ENCODE peak calls at places on chromosome 5, in four cellular contexts. One of them, this sample, is unnamed.

GRCh38 chr5:122999947-123000563 is 36.5 kb downstream of the PPIC start:
- DNase-seq in HEK293T: peak; percentile 59
- DNase-seq in HepG2: peak; percentile 6
- DNase-seq in GM12878: peak; percentile 40
- DNase-seq in this sample: peak; percentile 73

GRCh38 chr5:135239461-135240282 is 159.4 kb downstream of the MACROH2A1 start:
- DNase-seq in HepG2: no peak
- DNase-seq in HEK293T: no peak
- DNase-seq in GM12878: no peak
- DNase-seq in this sample: no peak

GRCh38 chr5:115351356-115352195 is 55.1 kb upstream of the CCDC112 start:
- DNase-seq in GM12878: no peak
- DNase-seq in HEK293T: no peak
- DNase-seq in HepG2: no peak
- DNase-seq in this sample: no peak

GRCh38 chr5:73111536-73111935 is 8.8 kb upstream of the TMEM171 start:
- DNase-seq in HEK293T: no peak
- DNase-seq in GM12878: no peak
- DNase-seq in HepG2: no peak
- DNase-seq in this sample: no peak

GRCh38 chr5:37837101-37838032 is 2.5 kb downstream of the GDNF start:
- DNase-seq in HepG2: no peak
- DNase-seq in GM12878: no peak
- DNase-seq in HEK293T: no peak
- DNase-seq in this sample: peak; percentile 73

GRCh38 chr5:128084228-128085167 is 932 bp downstream of the SLC12A2 start:
- DNase-seq in HEK293T: peak; percentile 30
- DNase-seq in HepG2: no peak
- DNase-seq in GM12878: no peak
- DNase-seq in this sample: peak; percentile 13

GRCh38 chr5:16489322-16489791 is 23.8 kb upstream of the ZNF622 start:
- DNase-seq in HepG2: peak; percentile 30
- DNase-seq in GM12878: no peak
- DNase-seq in HEK293T: peak; percentile 27
- DNase-seq in this sample: no peak

GRCh38 chr5:35182541-35183242 is 47.6 kb downstream of the PRLR start:
- DNase-seq in HepG2: no peak
- DNase-seq in GM12878: no peak
- DNase-seq in HEK293T: no peak
- DNase-seq in this sample: no peak

GRCh38 chr5:60066502-60066901 is 173.0 kb upstream of the PDE4D start:
- DNase-seq in HepG2: no peak
- DNase-seq in HEK293T: no peak
- DNase-seq in GM12878: no peak
- DNase-seq in this sample: no peak

GRCh38 chr5:23482642-23483041 is 24.8 kb upstream of the PRDM9 start:
- DNase-seq in HepG2: no peak
- DNase-seq in GM12878: no peak
- DNase-seq in HEK293T: no peak
- DNase-seq in this sample: no peak

GRCh38 chr5:59126665-59127354 is 543.9 kb downstream of the RAB3C start:
- DNase-seq in HepG2: no peak
- DNase-seq in GM12878: no peak
- DNase-seq in HEK293T: no peak
- DNase-seq in this sample: no peak

GRCh38 chr5:37730896-37731455 is 108.9 kb downstream of the GDNF start:
- DNase-seq in HEK293T: no peak
- DNase-seq in GM12878: no peak
- DNase-seq in HepG2: no peak
- DNase-seq in this sample: no peak

GRCh38 chr5:159878988-159879471 is 37.3 kb upstream of the ADRA1B start:
- DNase-seq in GM12878: no peak
- DNase-seq in HEK293T: peak; percentile 60
- DNase-seq in HepG2: peak; percentile 27
- DNase-seq in this sample: peak; percentile 14

GRCh38 chr5:133818031-133818431 is 150.4 kb downstream of the C5orf15 start:
- DNase-seq in GM12878: no peak
- DNase-seq in HepG2: no peak
- DNase-seq in HEK293T: no peak
- DNase-seq in this sample: no peak

GRCh38 chr5:112635276-112635675 is 102.4 kb upstream of the APC start:
- DNase-seq in HepG2: no peak
- DNase-seq in GM12878: no peak
- DNase-seq in HEK293T: no peak
- DNase-seq in this sample: no peak

GRCh38 chr5:170232786-170233185 is at the start of gene C5orf58:
- DNase-seq in HepG2: no peak
- DNase-seq in GM12878: no peak
- DNase-seq in HEK293T: no peak
- DNase-seq in this sample: peak; percentile 39

GRCh38 chr5:145925803-145926202 is 10.6 kb upstream of the SH3RF2 start:
- DNase-seq in HepG2: no peak
- DNase-seq in HEK293T: no peak
- DNase-seq in GM12878: no peak
- DNase-seq in this sample: no peak

GRCh38 chr5:123157797-123158528 is 68.9 kb downstream of the PRDM6 start:
- DNase-seq in HEK293T: peak; percentile 14
- DNase-seq in HepG2: no peak
- DNase-seq in GM12878: no peak
- DNase-seq in this sample: no peak

GRCh38 chr5:593511-593910 is 18.6 kb upstream of the CEP72 start:
- DNase-seq in HEK293T: no peak
- DNase-seq in HepG2: no peak
- DNase-seq in GM12878: no peak
- DNase-seq in this sample: no peak

GRCh38 chr5:133460172-133460758 is 152.1 kb downstream of the FSTL4 start:
- DNase-seq in GM12878: no peak
- DNase-seq in HEK293T: peak; percentile 68
- DNase-seq in HepG2: no peak
- DNase-seq in this sample: peak; percentile 69

GRCh38 chr5:157965989-157966388 is 107.0 kb upstream of the CLINT1 start:
- DNase-seq in GM12878: no peak
- DNase-seq in HEK293T: no peak
- DNase-seq in HepG2: no peak
- DNase-seq in this sample: no peak

GRCh38 chr5:30845194-30845593 is 348.3 kb upstream of the CDH6 start:
- DNase-seq in GM12878: no peak
- DNase-seq in HEK293T: no peak
- DNase-seq in HepG2: no peak
- DNase-seq in this sample: no peak

GRCh38 chr5:58366461-58366860 is 93.4 kb downstream of the PLK2 start:
- DNase-seq in HepG2: no peak
- DNase-seq in GM12878: no peak
- DNase-seq in HEK293T: no peak
- DNase-seq in this sample: no peak

GRCh38 chr5:8340739-8341344 is 471.9 kb downstream of the MTRR start:
- DNase-seq in HepG2: peak; percentile 3
- DNase-seq in GM12878: no peak
- DNase-seq in HEK293T: no peak
- DNase-seq in this sample: no peak

GRCh38 chr5:10607666-10608442 is 44.0 kb downstream of the ANKRD33B start:
- DNase-seq in HepG2: no peak
- DNase-seq in GM12878: peak; percentile 63
- DNase-seq in HEK293T: no peak
- DNase-seq in this sample: peak; percentile 82

GRCh38 chr5:2651116-2651515 is 100.4 kb downstream of the IRX2 start:
- DNase-seq in HEK293T: no peak
- DNase-seq in HepG2: no peak
- DNase-seq in GM12878: no peak
- DNase-seq in this sample: no peak

GRCh38 chr5:32223972-32224608 is 50.0 kb upstream of the GOLPH3 start:
- DNase-seq in GM12878: no peak
- DNase-seq in HEK293T: no peak
- DNase-seq in HepG2: peak; percentile 75
- DNase-seq in this sample: no peak

GRCh38 chr5:50667079-50667652 is 729 bp downstream of the PARP8 start:
- DNase-seq in GM12878: no peak
- DNase-seq in HEK293T: peak; percentile 22
- DNase-seq in HepG2: no peak
- DNase-seq in this sample: no peak

DNA sequence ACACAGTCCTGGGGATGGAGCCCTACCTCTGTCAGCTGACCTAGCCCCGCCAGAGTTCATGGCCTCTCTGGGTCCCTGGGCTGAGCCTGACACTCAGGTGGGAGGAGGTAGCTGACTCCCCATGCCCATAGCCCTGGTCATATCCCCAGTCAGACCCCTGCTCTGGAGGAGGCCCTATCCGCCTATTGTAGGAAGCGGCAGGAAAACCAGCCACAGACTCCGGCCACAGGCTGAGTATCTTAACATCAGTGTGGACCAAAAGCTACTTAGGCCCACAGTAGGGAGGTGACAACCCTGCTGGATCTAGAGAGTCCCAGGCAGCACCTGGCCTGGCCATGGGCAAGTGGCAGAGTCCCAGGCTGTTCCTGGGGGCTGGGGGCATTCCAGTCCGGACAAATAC is 15.1 kb upstream of the MRNIP start:
- DNase-seq in GM12878: no peak
- DNase-seq in HEK293T: no peak
- DNase-seq in HepG2: no peak
- DNase-seq in this sample: no peak
- TF ChIP-seq FOXK2 in GM12878: no peak
- TF ChIP-seq FOXK2 in HEK293T: no peak
- TF ChIP-seq FOXK2 in HepG2: no peak
- TF ChIP-seq FOXK2 in this sample: no peak

GRCh38 chr5:174381241-174381640 is 335.7 kb downstream of the NSG2 start:
- DNase-seq in HEK293T: no peak
- DNase-seq in HepG2: no peak
- DNase-seq in GM12878: no peak
- DNase-seq in this sample: no peak
- TF ChIP-seq FOXK2 in HEK293T: no peak
- TF ChIP-seq FOXK2 in HepG2: no peak
- TF ChIP-seq FOXK2 in GM12878: no peak
- TF ChIP-seq FOXK2 in this sample: no peak

GRCh38 chr5:71693828-71694427 is 25.1 kb upstream of the CARTPT start:
- DNase-seq in HEK293T: peak; percentile 36
- DNase-seq in HepG2: peak; percentile 87
- DNase-seq in GM12878: no peak
- DNase-seq in this sample: peak; percentile 32
- TF ChIP-seq FOXK2 in HEK293T: no peak
- TF ChIP-seq FOXK2 in HepG2: no peak
- TF ChIP-seq FOXK2 in GM12878: no peak
- TF ChIP-seq FOXK2 in this sample: no peak

DNA sequence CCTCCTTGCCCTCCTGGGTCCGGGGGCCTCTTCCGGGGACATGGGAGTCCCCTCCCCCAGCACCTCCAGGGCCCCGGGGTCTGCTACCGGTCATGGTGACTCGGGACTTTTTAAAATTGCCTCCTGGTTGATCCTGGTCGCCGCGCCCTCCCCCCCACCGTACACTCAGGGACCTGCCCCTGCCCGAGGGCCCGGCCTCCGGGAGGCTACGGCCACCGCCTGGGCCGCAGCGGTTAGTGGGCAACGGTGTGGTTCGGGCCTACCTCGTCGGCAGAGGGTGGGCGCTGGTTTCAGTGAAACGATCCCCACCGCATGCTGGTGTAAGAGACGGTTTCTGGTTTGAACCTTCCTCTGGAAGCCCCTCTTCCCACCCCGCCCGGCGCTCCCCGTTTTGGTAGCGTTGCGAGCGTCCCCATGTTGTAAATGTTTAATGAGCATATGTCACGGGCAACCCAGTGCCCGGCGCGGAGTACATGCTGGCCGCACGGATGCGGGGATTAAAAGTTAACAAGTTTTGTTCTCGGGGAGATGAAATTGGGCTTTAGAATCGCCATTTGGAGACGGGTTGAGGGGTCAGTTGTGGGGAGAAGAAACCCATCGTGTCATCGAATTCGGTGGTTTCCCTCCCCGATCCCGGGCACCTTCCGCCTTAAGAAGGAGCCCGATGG is 1.2 kb downstream of the LARP1 start:
- DNase-seq in GM12878: no peak
- DNase-seq in HEK293T: no peak
- DNase-seq in HepG2: no peak
- DNase-seq in this sample: peak; percentile 65
- TF ChIP-seq FOXK2 in GM12878: no peak
- TF ChIP-seq FOXK2 in HEK293T: no peak
- TF ChIP-seq FOXK2 in HepG2: no peak
- TF ChIP-seq FOXK2 in this sample: no peak

DNA sequence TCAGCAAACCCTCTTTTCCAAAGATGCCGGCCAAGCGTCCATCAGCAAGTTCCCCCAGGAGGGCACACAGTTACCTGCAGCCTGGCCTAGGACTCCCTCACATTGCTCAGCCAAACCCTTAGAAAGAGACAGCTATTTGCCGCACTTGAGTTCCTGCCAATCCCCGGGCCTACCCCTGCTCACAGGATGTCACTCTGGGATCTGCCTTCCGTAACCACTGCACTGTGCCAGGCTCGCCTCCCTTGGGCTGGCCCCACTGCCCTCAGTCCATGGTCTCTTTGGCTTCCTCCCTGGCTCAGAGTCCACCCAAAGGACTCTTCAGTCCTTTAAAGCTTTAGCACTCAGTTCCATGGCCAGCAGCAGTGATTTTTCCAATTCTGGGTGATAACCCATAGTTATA is 128.3 kb downstream of the NSG2 start:
- DNase-seq in HEK293T: no peak
- DNase-seq in GM12878: no peak
- DNase-seq in HepG2: no peak
- DNase-seq in this sample: no peak
- TF ChIP-seq FOXK2 in HEK293T: no peak
- TF ChIP-seq FOXK2 in GM12878: no peak
- TF ChIP-seq FOXK2 in HepG2: no peak
- TF ChIP-seq FOXK2 in this sample: no peak

This sample was measured in K562.